ENCODE peak calls at places on chromosomes 11 and 22, in ten cellular contexts. H is ovary, I is A549, P is endothelial cell of umbilical vein, A is prostate gland, K is HCT116, O is body of pancreas, Z is right lobe of liver, U is upper lobe of left lung, D is gastrocnemius medialis. L is an unnamed sample.

GRCh38 chr11:59857444-59858434 is 8.5 kb downstream of the TCN1 start:
- DNase-seq in H (no peak), I (peak; percentile 6), P (peak; percentile 75), A (no peak), K (peak; percentile 71), O (no peak), Z (no peak), U (no peak), D (no peak), L (peak; percentile 54)

GRCh38 chr11:63609536-63609935 is 4.7 kb downstream of the PLAAT3 start:
- DNase-seq in H (no peak), I (no peak), P (no peak), A (no peak), K (no peak), O (peak; percentile 28), Z (peak; percentile 87), U (no peak), D (peak; percentile 71), L (no peak)

GRCh38 chr11:104221455-104221854 is 57.5 kb upstream of the PDGFD start:
- DNase-seq in H (no peak), I (no peak), P (no peak), A (no peak), K (no peak), O (no peak), Z (no peak), U (no peak), D (no peak), L (no peak)

GRCh38 chr11:62433141-62433543 is 14.3 kb downstream of the SCGB1A1 start:
- DNase-seq in H (no peak), I (no peak), P (no peak), A (peak; percentile 29), K (no peak), O (peak; percentile 25), Z (no peak), U (no peak), D (no peak), L (no peak)

GRCh38 chr11:59102259-59102765 is 4.7 kb upstream of the FAM111B start:
- DNase-seq in H (no peak), I (peak; percentile 57), P (peak; percentile 46), A (peak; percentile 53), K (no peak), O (peak; percentile 64), Z (peak; percentile 62), U (peak; percentile 70), D (no peak), L (peak; percentile 90)

GRCh38 chr11:128704517-128704916 is 10.6 kb downstream of the FLI1 start:
- DNase-seq in H (no peak), I (no peak), P (no peak), A (no peak), K (no peak), O (no peak), Z (no peak), U (no peak), D (no peak), L (no peak)

GRCh38 chr22:39173787-39174497 is 21.5 kb upstream of the CBX7 start:
- DNase-seq in H (no peak), I (no peak), P (no peak), A (no peak), K (no peak), O (no peak), Z (peak; percentile 45), U (no peak), D (no peak), L (peak; percentile 50)

GRCh38 chr11:15836801-15837200 is 519.5 kb downstream of the SOX6 start:
- DNase-seq in H (no peak), I (no peak), P (no peak), A (no peak), K (no peak), O (no peak), Z (no peak), U (no peak), D (no peak), L (no peak)

GRCh38 chr11:113615773-113616172 is 90.3 kb downstream of the TMPRSS5 start:
- DNase-seq in H (no peak), I (no peak), P (no peak), A (no peak), K (no peak), O (no peak), Z (no peak), U (no peak), D (no peak), L (no peak)

GRCh38 chr22:47449508-47450270 is 687.2 kb downstream of the TBC1D22A start:
- DNase-seq in H (no peak), I (no peak), P (no peak), A (no peak), K (no peak), O (no peak), Z (no peak), U (peak; percentile 43), D (no peak), L (no peak)
- H3K9me3 ChIP-seq in H (no peaks in the 10 kb centered on the region), I (peaks cover 2% of the 10 kb centered on the region), P (peaks cover 8% of the 10 kb centered on the region), A (no peaks in the 10 kb centered on the region), K (no peaks in the 10 kb centered on the region), O (no peaks in the 10 kb centered on the region), Z (no peaks in the 10 kb centered on the region), U (no peaks in the 10 kb centered on the region), D (no peaks in the 10 kb centered on the region), L (no peaks in the 10 kb centered on the region)

GRCh38 chr22:24418786-24419479 is 8.5 kb upstream of the ADORA2A start:
- DNase-seq in H (no peak), I (no peak), P (no peak), A (no peak), K (no peak), O (no peak), Z (no peak), U (peak; percentile 75), D (no peak), L (peak; percentile 38)

GRCh38 chr22:24419480-24419860 is 7.9 kb upstream of the ADORA2A start:
- DNase-seq in H (no peak), I (no peak), P (no peak), A (no peak), K (no peak), O (no peak), Z (no peak), U (no peak), D (no peak), L (no peak)

GRCh38 chr22:24420977-24421343 is 6.4 kb upstream of the ADORA2A start:
- DNase-seq in H (no peak), I (no peak), P (no peak), A (no peak), K (no peak), O (no peak), Z (no peak), U (no peak), D (no peak), L (no peak)

GRCh38 chr22:24421428-24421931 is 5.9 kb upstream of the ADORA2A start:
- DNase-seq in H (no peak), I (peak; percentile 35), P (no peak), A (no peak), K (peak; percentile 12), O (no peak), Z (no peak), U (no peak), D (no peak), L (no peak)

GRCh38 chr22:24420072-24420976 is 7.1 kb upstream of the ADORA2A start:
- DNase-seq in H (no peak), I (no peak), P (peak; percentile 94), A (no peak), K (no peak), O (no peak), Z (no peak), U (peak; percentile 80), D (no peak), L (no peak)
- TF ChIP-seq POLR2A in H (no peak), I (no peak), P (peak; percentile 57), A (no peak), K (no peak), O (no peak), Z (no peak), U (no peak), D (no peak), L (no peak)

GRCh38 chr11:19995131-19995530 is 165.1 kb downstream of the DBX1 start:
- DNase-seq in H (no peak), I (peak; percentile 56), P (peak; percentile 39), A (no peak), K (peak; percentile 21), O (peak; percentile 14), Z (no peak), U (peak; percentile 27), D (peak; percentile 67), L (no peak)
- H3K9me3 ChIP-seq in H (no peaks in the 10 kb centered on the region), I (peaks cover 10% of the 10 kb centered on the region), P (no peaks in the 10 kb centered on the region), A (no peaks in the 10 kb centered on the region), K (no peaks in the 10 kb centered on the region), O (no peaks in the 10 kb centered on the region), Z (no peaks in the 10 kb centered on the region), U (no peaks in the 10 kb centered on the region), D (no peaks in the 10 kb centered on the region), L (no peaks in the 10 kb centered on the region)

GRCh38 chr11:130902380-130902779 is 13.9 kb downstream of the SNX19 start:
- DNase-seq in H (no peak), I (no peak), P (no peak), A (no peak), K (no peak), O (no peak), Z (no peak), U (no peak), D (peak; percentile 65), L (no peak)
- TF ChIP-seq POLR2A in H (no peak), I (no peak), P (no peak), A (no peak), K (no peak), O (no peak), Z (no peak), U (no peak), D (no peak), L (no peak)

GRCh38 chr11:26079966-26080365 is 252.0 kb upstream of the ANO3 start:
- DNase-seq in H (no peak), I (no peak), P (no peak), A (no peak), K (no peak), O (no peak), Z (no peak), U (no peak), D (no peak), L (no peak)
- H3K9me3 ChIP-seq in H (no peaks in the 10 kb centered on the region), I (no peaks in the 10 kb centered on the region), P (no peaks in the 10 kb centered on the region), A (no peaks in the 10 kb centered on the region), K (no peaks in the 10 kb centered on the region), O (no peaks in the 10 kb centered on the region), Z (no peaks in the 10 kb centered on the region), U (no peaks in the 10 kb centered on the region), D (no peaks in the 10 kb centered on the region), L (no peaks in the 10 kb centered on the region)